ENCODE peak calls at places on chromosomes 11 and 22, in four cellular contexts. K is naive thymus-derived CD8-positive, alpha-beta T cell; P is Right ventricle myocardium superior; S is fibroblast of the conjunctiva. T is an unnamed sample.

GRCh38 chr22:47090591-47091240 is 328.3 kb downstream of the TBC1D22A start:
- DNase-seq in K (peak; percentile 48), P (no peak), S (peak; percentile 17), T (no peak)

GRCh38 chr11:3605721-3606324 is 36.0 kb downstream of the ART5 start:
- DNase-seq in K (no peak), P (no peak), S (no peak), T (no peak)

GRCh38 chr22:47836957-47837356 is 1074.5 kb downstream of the TBC1D22A start:
- DNase-seq in K (no peak), P (no peak), S (no peak), T (no peak)

GRCh38 chr22:25566812-25567211 is 2.3 kb downstream of the GRK3 start:
- DNase-seq in K (no peak), P (no peak), S (no peak), T (no peak)

GRCh38 chr22:40156001-40156516 is 21.7 kb upstream of the TNRC6B start:
- DNase-seq in K (no peak), P (no peak), S (no peak), T (no peak)

GRCh38 chr11:101441747-101442146 is 142.1 kb downstream of the TRPC6 start:
- DNase-seq in K (no peak), P (peak; percentile 70), S (no peak), T (no peak)

GRCh38 chr22:18057568-18058209 is 20.1 kb upstream of the PEX26 start:
- DNase-seq in K (no peak), P (peak; percentile 67), S (peak; percentile 97), T (peak; percentile 95)

GRCh38 chr11:100816823-100817222 is 129.7 kb downstream of the ARHGAP42 start:
- DNase-seq in K (no peak), P (no peak), S (no peak), T (no peak)

GRCh38 chr22:49333206-49333605 is 494.5 kb downstream of the BRD1 start:
- DNase-seq in K (no peak), P (no peak), S (no peak), T (no peak)

GRCh38 chr11:124747406-124748099 is 4.5 kb downstream of the VSIG2 start:
- DNase-seq in K (no peak), P (no peak), S (no peak), T (no peak)

GRCh38 chr11:34899633-34900016 is 16.6 kb downstream of the APIP start:
- DNase-seq in K (no peak), P (no peak), S (no peak), T (no peak)

GRCh38 chr11:8065031-8065430 is 16.0 kb upstream of the TUB start:
- DNase-seq in K (no peak), P (no peak), S (no peak), T (no peak)

GRCh38 chr22:44318751-44319150 is 6.0 kb upstream of the SHISAL1 start:
- DNase-seq in K (no peak), P (peak; percentile 21), S (no peak), T (no peak)

GRCh38 chr11:110972640-110973039 is 260.4 kb upstream of the ARHGAP20 start:
- DNase-seq in K (no peak), P (no peak), S (peak; percentile 69), T (peak; percentile 41)

GRCh38 chr22:32354360-32355351 is 3.0 kb upstream of the RFPL3 start:
- DNase-seq in K (no peak), P (no peak), S (no peak), T (peak; percentile 3)

GRCh38 chr22:44090571-44090905 is 66.4 kb downstream of the PARVB start:
- DNase-seq in K (no peak), P (peak; percentile 35), S (no peak), T (no peak)

GRCh38 chr22:19874307-19875060 is 19.8 kb upstream of the GNB1L start:
- DNase-seq in K (peak; percentile 14), P (peak; percentile 55), S (no peak), T (no peak)

GRCh38 chr11:126548576-126549272 is 193.2 kb downstream of the ST3GAL4 start:
- DNase-seq in K (no peak), P (no peak), S (no peak), T (no peak)

GRCh38 chr11:110296226-110297081 is at the start of gene RDX:
- DNase-seq in K (peak; percentile 55), P (peak; percentile 85), S (peak; percentile 36), T (no peak)

GRCh38 chr22:38570841-38571364 is 920 bp upstream of the DMC1 start:
- DNase-seq in K (peak; percentile 31), P (peak; percentile 49), S (no peak), T (no peak)

GRCh38 chr11:4480577-4481539 is 1.6 kb upstream of the OR52K1 start:
- DNase-seq in K (no peak), P (no peak), S (no peak), T (no peak)

GRCh38 chr11:66851698-66852465 is 5.0 kb upstream of the LRFN4 start:
- DNase-seq in K (no peak), P (no peak), S (no peak), T (no peak)

GRCh38 chr11:21817677-21818076 is 375.2 kb upstream of the ANO5 start:
- DNase-seq in K (no peak), P (no peak), S (no peak), T (no peak)

T was measured in GM04504.